ENCODE peak calls at places on chromosome 4, in five cellular contexts. S is naive B cell, I is mucosa of gallbladder, R is GM23338, E is upper lobe of left lung. G is an unnamed sample.

GRCh38 chr4:7285244-7286122 is 93.1 kb downstream of the SORCS2 start:
- DNase-seq in I (no peak), R (no peak), S (no peak), E (no peak), G (no peak)

GRCh38 chr4:2296621-2297601 is 35.0 kb upstream of the MXD4 start:
- DNase-seq in I (no peak), E (peak), S (no peak), R (no peak), G (no peak)

GRCh38 chr4:116942315-116942714 is 143.1 kb downstream of the TRAM1L1 start:
- DNase-seq in S (no peak), E (no peak), R (no peak), I (no peak), G (no peak)

GRCh38 chr4:41212221-41213203 is 1.8 kb downstream of the APBB2 start:
- DNase-seq in E (no peak), I (peak), S (no peak), R (peak), G (peak)

GRCh38 chr4:115159141-115159540 is 45.7 kb upstream of the NDST4 start:
- DNase-seq in I (no peak), R (no peak), E (no peak), S (no peak), G (no peak)

GRCh38 chr4:55297346-55297745 is 48.7 kb upstream of the SRD5A3 start:
- DNase-seq in R (no peak), E (peak), S (no peak), I (no peak), G (no peak)

GRCh38 chr4:96473246-96473645 is 633.4 kb downstream of the PDHA2 start:
- DNase-seq in I (no peak), S (no peak), R (no peak), E (no peak), G (no peak)

GRCh38 chr4:118941149-118941548 is 52.5 kb downstream of the SYNPO2 start:
- DNase-seq in R (no peak), S (no peak), E (no peak), I (peak), G (peak)

GRCh38 chr4:140926672-140927071 is 170.5 kb upstream of the TBC1D9 start:
- DNase-seq in I (no peak), S (no peak), E (no peak), R (no peak), G (no peak)

GRCh38 chr4:4671774-4672349 is 130.0 kb upstream of the STX18 start:
- DNase-seq in R (no peak), I (no peak), E (no peak), S (no peak), G (no peak)

GRCh38 chr4:149706942-149707341 is 108.7 kb downstream of the IQCM start:
- DNase-seq in I (no peak), R (no peak), S (no peak), E (no peak), G (peak)

GRCh38 chr4:52051615-52052474 is 741 bp downstream of the SPATA18 start:
- DNase-seq in S (peak), R (peak), E (peak), I (peak), G (peak)

GRCh38 chr4:143782521-143782920 is 82.0 kb upstream of the FREM3 start:
- DNase-seq in E (no peak), R (no peak), S (no peak), I (no peak), G (no peak)

GRCh38 chr4:77127837-77128621 is 29.0 kb upstream of the CCNG2 start:
- DNase-seq in E (no peak), I (no peak), R (no peak), S (no peak), G (no peak)

GRCh38 chr4:113884655-113885054 is 94.8 kb downstream of the ARSJ start:
- DNase-seq in R (peak), S (no peak), E (no peak), I (no peak), G (no peak)

GRCh38 chr4:81069706-81070331 is 39.3 kb downstream of the BMP3 start:
- DNase-seq in R (peak), S (peak), E (no peak), I (peak), G (peak)

GRCh38 chr4:119508281-119508680 is 120.3 kb downstream of the PDE5A start:
- DNase-seq in S (no peak), E (no peak), R (no peak), I (no peak), G (no peak)

GRCh38 chr4:89765966-89766365 is 71.0 kb downstream of the SNCA start:
- DNase-seq in I (no peak), R (no peak), E (no peak), S (no peak), G (peak)

GRCh38 chr4:76850010-76850441 is 47.9 kb downstream of the SOWAHB start:
- DNase-seq in S (no peak), R (no peak), E (no peak), I (peak), G (peak)

GRCh38 chr4:170025523-170026252 is 507 bp downstream of the MFAP3L start:
- DNase-seq in S (peak), I (no peak), E (no peak), R (peak), G (no peak)

GRCh38 chr4:113756005-113756410 is 5.5 kb downstream of the CAMK2D start:
- DNase-seq in I (no peak), S (no peak), E (no peak), R (peak), G (peak)